ENCODE peak calls at places on chromosomes 1 and 21, in five cellular contexts. H is mammary epithelial cell, S is OCI-LY7, D is H1, N is GM23248. Y is an unnamed sample. For H4K20me1, the result is how much of the 10 kb centered on the place peaks cover.

GRCh38 chr1:150730130-150730721 is 9.5 kb upstream of the HORMAD1 start:
- DNase-seq in H (no peak), S (no peak), D (no peak), N (no peak), Y (no peak)

GRCh38 chr1:113456967-113457366 is 66.7 kb downstream of the MAGI3 start:
- DNase-seq in H (peak), S (no peak), D (no peak), N (peak), Y (peak)

GRCh38 chr1:35033346-35033745 is 1.6 kb upstream of the ZMYM6 start:
- DNase-seq in H (no peak), S (no peak), D (no peak), N (no peak), Y (no peak)

GRCh38 chr1:68016364-68016763 is 34.1 kb downstream of the DIRAS3 start:
- DNase-seq in H (peak), S (no peak), D (no peak), N (peak), Y (no peak)

GRCh38 chr1:200558866-200559459 is 61.6 kb downstream of the KIF14 start:
- DNase-seq in H (peak), S (peak), D (no peak), N (peak), Y (peak)

GRCh38 chr1:3522564-3523270 is 68.3 kb downstream of the ARHGEF16 start:
- DNase-seq in H (no peak), S (no peak), D (no peak), N (peak), Y (peak)

GRCh38 chr21:14480601-14481000 is 65.5 kb downstream of the SAMSN1 start:
- DNase-seq in H (peak), S (no peak), D (no peak), N (no peak), Y (no peak)

GRCh38 chr1:15153842-15154479 is 414 bp downstream of the TMEM51 start:
- DNase-seq in H (peak), S (no peak), D (no peak), N (peak), Y (peak)

GRCh38 chr1:68141079-68141800 is 90.8 kb upstream of the DIRAS3 start:
- DNase-seq in H (peak), S (no peak), D (no peak), N (peak), Y (peak)

GRCh38 chr1:64469614-64469976 is 334 bp upstream of the CACHD1 start:
- DNase-seq in H (peak), S (no peak), D (no peak), N (peak), Y (no peak)

GRCh38 chr1:109632671-109633346 is 13.2 kb downstream of the AMPD2 start:
- DNase-seq in H (no peak), S (no peak), D (no peak), N (no peak), Y (no peak)

GRCh38 chr1:160407819-160408801 is 7.7 kb downstream of the VANGL2 start:
- DNase-seq in H (peak), S (no peak), D (no peak), N (no peak), Y (no peak)

GRCh38 chr1:102463328-102463727 is 466.6 kb upstream of the OLFM3 start:
- DNase-seq in H (no peak), S (no peak), D (no peak), N (no peak), Y (no peak)

GRCh38 chr1:26530898-26531598 is 1.5 kb downstream of the RPS6KA1 start:
- DNase-seq in H (peak), S (peak), D (peak), N (peak), Y (peak)

GRCh38 chr21:28776251-28776650 is 216.4 kb downstream of the LTN1 start:
- DNase-seq in H (peak), S (no peak), D (no peak), N (peak), Y (no peak)

GRCh38 chr1:109432336-109432735 is 6.1 kb upstream of the PSMA5 start:
- DNase-seq in H (no peak), S (no peak), D (no peak), N (peak), Y (no peak)

GRCh38 chr1:88990426-88990825 is 2.0 kb downstream of the KYAT3 start:
- DNase-seq in H (no peak), S (no peak), D (no peak), N (no peak), Y (no peak)

GRCh38 chr1:15328785-15329480 is 80.8 kb upstream of the EFHD2 start:
- DNase-seq in H (no peak), S (no peak), D (no peak), N (peak), Y (peak)

GRCh38 chr1:4668738-4669700 is 14.6 kb downstream of the AJAP1 start:
- DNase-seq in H (peak), S (no peak), D (no peak), N (peak), Y (no peak)

GRCh38 chr1:85394130-85394529 is 70.8 kb downstream of the DDAH1 start:
- DNase-seq in H (no peak), S (no peak), D (no peak), N (peak), Y (no peak)

GRCh38 chr1:16073490-16074104 is at the start of gene FAM131C:
- DNase-seq in H (no peak), S (peak), D (no peak), N (peak), Y (peak)

GRCh38 chr1:9500756-9501754 is 38.2 kb upstream of the SLC25A33 start:
- DNase-seq in H (no peak), S (no peak), D (no peak), N (no peak), Y (peak)

GRCh38 chr1:93324486-93325464 is 20.9 kb upstream of the DR1 start:
- DNase-seq in H (peak), S (no peak), D (no peak), N (peak), Y (no peak)

GRCh38 chr21:38380391-38381137 is 117.7 kb downstream of the ERG start:
- DNase-seq in H (no peak), S (no peak), D (no peak), N (peak), Y (no peak)

GRCh38 chr1:76074321-76075187 is at the start of gene ST6GALNAC3:
- DNase-seq in H (peak), S (no peak), D (peak), N (peak), Y (peak)

GRCh38 chr1:117118101-117118500 is 3.4 kb downstream of the TRIM45 start:
- DNase-seq in H (no peak), S (no peak), D (no peak), N (no peak), Y (no peak)

GRCh38 chr1:202952818-202953217 is 5.3 kb downstream of the ADIPOR1 start:
- DNase-seq in H (peak), S (no peak), D (no peak), N (peak), Y (no peak)

GRCh38 chr1:11072216-11072917 is 12.5 kb upstream of the SRM start:
- DNase-seq in H (no peak), S (peak), D (no peak), N (no peak), Y (no peak)

GRCh38 chr1:119884700-119885099 is 11.6 kb downstream of the ADAM30 start:
- DNase-seq in H (no peak), S (no peak), D (no peak), N (peak), Y (no peak)

GRCh38 chr1:75841421-75841820 is 44.7 kb downstream of the MSH4 start:
- DNase-seq in H (no peak), S (no peak), D (no peak), N (no peak), Y (no peak)

GRCh38 chr1:94865369-94865768 is 45.2 kb downstream of the SLC44A3 start:
- DNase-seq in H (no peak), S (no peak), D (no peak), N (peak), Y (no peak)

GRCh38 chr1:29607236-29607635 is 370.9 kb downstream of the PTPRU start:
- DNase-seq in H (no peak), S (peak), D (no peak), N (no peak), Y (no peak)

GRCh38 chr1:103497404-103497803 is 28.1 kb upstream of the RNPC3 start:
- DNase-seq in H (peak), S (no peak), D (no peak), N (no peak), Y (no peak)

GRCh38 chr1:87641996-87642395 is 313.3 kb downstream of the LMO4 start:
- DNase-seq in H (no peak), S (no peak), D (no peak), N (no peak), Y (no peak)

GRCh38 chr1:156122086-156122485 is 7.6 kb downstream of the LMNA start:
- DNase-seq in H (no peak), S (no peak), D (no peak), N (peak), Y (no peak)
- H4K20me1 ChIP-seq in H (under half), S (under half), D (under half), N (under half), Y (under half)

GRCh38 chr1:32020338-32020737 is 6.7 kb downstream of the KHDRBS1 start:
- DNase-seq in H (no peak), S (no peak), D (no peak), N (peak), Y (no peak)
- H3K27ac ChIP-seq in H (no peak), S (no peak), D (no peak), N (no peak), Y (no peak)

DNA sequence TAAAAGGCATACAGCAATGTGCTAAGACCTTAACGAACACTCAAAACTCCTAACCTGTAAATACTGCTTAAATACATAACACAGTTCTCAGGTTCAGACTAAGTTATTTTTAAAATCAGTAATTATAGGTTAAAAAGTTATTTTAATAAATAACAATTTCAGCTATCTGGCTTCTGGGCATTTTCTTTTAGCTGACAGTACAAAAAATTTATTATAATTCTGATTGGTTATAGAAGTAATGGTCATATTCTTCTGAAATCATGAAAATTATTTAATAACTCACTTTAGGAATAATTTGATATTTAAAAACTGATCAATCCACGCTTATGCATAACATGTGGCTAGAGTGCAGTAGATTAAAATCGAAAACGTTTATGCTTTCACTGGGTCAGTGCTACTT is 10.7 kb downstream of the RGS18 start:
- DNase-seq in H (no peak), S (no peak), D (no peak), N (no peak), Y (no peak)
- H3K4me2 ChIP-seq in H (no peak), S (no peak), D (no peak), N (no peak), Y (no peak)

GRCh38 chr1:167266965-167267364 is 46.3 kb downstream of the POU2F1 start:
- DNase-seq in H (no peak), S (no peak), D (no peak), N (no peak), Y (no peak)
- H4K20me1 ChIP-seq in H (under half), S (under half), D (under half), N (under half), Y (under half)

GRCh38 chr1:57423135-57424131 is at the start of gene DAB1:
- DNase-seq in H (peak), S (no peak), D (no peak), N (peak), Y (peak)
- H3K27ac ChIP-seq in H (no peak), S (no peak), D (no peak), N (no peak), Y (peak)

GRCh38 chr1:959730-960039 is 629 bp upstream of the NOC2L start:
- DNase-seq in H (no peak), S (no peak), D (no peak), N (no peak), Y (no peak)
- H3K4me2 ChIP-seq in H (no peak), S (peak), D (peak), N (peak), Y (peak)

GRCh38 chr21:45993210-45994085 is 11.9 kb downstream of the COL6A1 start:
- DNase-seq in H (no peak), S (no peak), D (no peak), N (peak), Y (no peak)

GRCh38 chr21:45990741-45991605 is 9.4 kb downstream of the COL6A1 start:
- DNase-seq in H (no peak), S (no peak), D (no peak), N (no peak), Y (no peak)

GRCh38 chr21:45990049-45990711 is 8.6 kb downstream of the COL6A1 start:
- DNase-seq in H (no peak), S (no peak), D (no peak), N (no peak), Y (no peak)

GRCh38 chr21:45992311-45993209 is 11.0 kb downstream of the COL6A1 start:
- DNase-seq in H (no peak), S (no peak), D (no peak), N (peak), Y (no peak)

GRCh38 chr21:45991606-45992301 is 10.2 kb downstream of the COL6A1 start:
- DNase-seq in H (no peak), S (no peak), D (no peak), N (peak), Y (no peak)
- H4K20me1 ChIP-seq in H (under half), S (under half), D (under half), N (under half), Y (under half)

DNA sequence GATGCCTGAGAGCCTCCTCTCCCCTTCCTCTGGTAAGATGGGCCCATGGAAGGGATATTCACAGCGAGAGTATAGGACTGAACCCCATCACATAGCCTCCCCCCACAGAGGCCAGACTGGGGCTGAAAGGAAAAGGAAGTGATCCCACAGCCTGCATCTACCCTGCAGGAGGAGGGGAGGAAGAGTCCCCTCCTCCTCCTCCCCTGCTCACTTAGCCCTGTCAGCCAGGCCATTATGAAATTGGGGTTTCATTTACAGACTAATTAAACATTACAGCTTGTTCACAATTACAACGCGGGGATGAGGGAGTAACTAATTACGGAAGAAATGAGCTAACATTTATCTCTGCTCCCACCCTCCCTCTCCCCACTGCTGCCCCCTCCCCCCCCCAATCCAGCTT is 25.4 kb downstream of the DMAP1 start:
- DNase-seq in H (no peak), S (no peak), D (no peak), N (no peak), Y (no peak)
- H3K27ac ChIP-seq in H (no peak), S (no peak), D (no peak), N (no peak), Y (peak)

GRCh38 chr1:168892945-168893344 is 163.9 kb upstream of the DPT start:
- DNase-seq in H (no peak), S (no peak), D (no peak), N (peak), Y (no peak)

GRCh38 chr1:168894397-168894796 is 165.4 kb upstream of the DPT start:
- DNase-seq in H (no peak), S (no peak), D (no peak), N (peak), Y (no peak)

GRCh38 chr1:168888418-168888817 is 159.4 kb upstream of the DPT start:
- DNase-seq in H (no peak), S (no peak), D (no peak), N (no peak), Y (no peak)

GRCh38 chr1:168897249-168897648 is 168.2 kb upstream of the DPT start:
- DNase-seq in H (no peak), S (no peak), D (no peak), N (peak), Y (no peak)

DNA sequence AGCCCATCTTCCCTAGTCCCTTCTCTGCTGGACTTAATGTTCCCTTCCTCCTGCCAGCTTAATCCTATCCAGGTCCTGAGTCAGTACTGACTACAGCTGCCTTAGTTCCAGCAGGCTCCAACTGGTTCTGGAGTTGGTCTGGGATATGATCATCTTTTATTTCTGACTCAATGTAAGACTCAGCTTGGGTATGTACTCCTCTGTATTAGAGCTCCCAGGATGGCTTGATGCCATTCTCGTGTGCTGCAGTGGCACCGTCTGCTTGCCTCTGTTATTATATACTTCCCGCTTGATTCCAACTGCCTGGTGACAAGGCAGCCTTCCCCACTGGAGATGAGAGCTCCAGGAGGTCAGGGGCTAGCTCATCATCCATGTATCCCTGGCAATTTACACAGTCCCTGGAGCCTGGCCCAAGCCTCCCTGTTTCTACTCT is 164.4 kb upstream of the DPT start:
- DNase-seq in H (peak), S (no peak), D (no peak), N (peak), Y (peak)
- H3K4me2 ChIP-seq in H (no peak), S (no peak), D (no peak), N (peak), Y (no peak)